ENCODE peak calls at places on chromosomes 16 and 17, in five cellular contexts. Z is fibroblast of pulmonary artery; E is cardiac muscle cell; K is cardiac fibroblast; Q is CD4-positive, alpha-beta T cell. B is an unnamed sample.

GRCh38 chr17:44599298-44600175 is 42.3 kb downstream of the FZD2 start:
- DNase-seq in K (peak; percentile 88), Q (no peak), E (peak; percentile 98), Z (peak; percentile 96), B (peak; percentile 38)

GRCh38 chr17:19650826-19651225 is 2.3 kb downstream of the ALDH3A2 start:
- DNase-seq in E (no peak), Z (no peak), Q (no peak), K (peak; percentile 53), B (peak; percentile 26)

GRCh38 chr16:2008631-2009301 is 855 bp downstream of the ZNF598 start:
- DNase-seq in E (peak; percentile 58), Q (no peak), K (peak; percentile 66), Z (peak; percentile 57), B (no peak)

GRCh38 chr17:49527927-49528651 is 33.0 kb downstream of the NGFR start:
- DNase-seq in E (no peak), Q (no peak), Z (no peak), K (no peak), B (no peak)

GRCh38 chr17:76164331-76164730 is 23.3 kb upstream of the FOXJ1 start:
- DNase-seq in K (no peak), Z (peak; percentile 10), Q (no peak), E (peak; percentile 65), B (no peak)

GRCh38 chr16:85903576-85903975 is 4.6 kb downstream of the IRF8 start:
- DNase-seq in Q (no peak), K (no peak), Z (no peak), E (no peak), B (no peak)

GRCh38 chr17:76683011-76683755 is 27.6 kb downstream of the MXRA7 start:
- DNase-seq in K (no peak), Q (no peak), Z (no peak), E (no peak), B (no peak)

GRCh38 chr16:16116841-16117240 is 106.5 kb downstream of the ABCC6 start:
- DNase-seq in Q (no peak), E (no peak), K (no peak), Z (no peak), B (no peak)

GRCh38 chr16:901149-901548 is 69.6 kb downstream of the LMF1 start:
- DNase-seq in K (no peak), E (no peak), Q (no peak), Z (no peak), B (no peak)

GRCh38 chr17:38559880-38560230 is 45.9 kb downstream of the SRCIN1 start:
- DNase-seq in E (peak; percentile 30), Z (no peak), Q (no peak), K (no peak), B (no peak)

GRCh38 chr16:67158637-67159600 is 790 bp downstream of the TRADD start:
- DNase-seq in Q (peak; percentile 76), Z (peak; percentile 28), E (peak; percentile 34), K (peak; percentile 35), B (no peak)

GRCh38 chr17:78341559-78342437 is 18.1 kb downstream of the SOCS3 start:
- DNase-seq in K (peak; percentile 82), Q (no peak), Z (peak; percentile 81), E (peak; percentile 89), B (no peak)

GRCh38 chr16:55513616-55514015 is 4.7 kb downstream of the LPCAT2 start:
- DNase-seq in K (no peak), Q (no peak), Z (no peak), E (no peak), B (no peak)

GRCh38 chr16:55508941-55509920 is at the start of gene LPCAT2:
- DNase-seq in Z (peak; percentile 91), K (peak; percentile 90), Q (no peak), E (peak; percentile 91), B (no peak)

GRCh38 chr16:55508271-55508921 is 476 bp upstream of the LPCAT2 start:
- DNase-seq in E (no peak), Z (no peak), K (no peak), Q (no peak), B (no peak)

GRCh38 chr16:55512941-55513340 is 4.1 kb downstream of the LPCAT2 start:
- DNase-seq in Q (no peak), E (no peak), K (no peak), Z (no peak), B (no peak)

GRCh38 chr16:55510185-55510805 is 1.4 kb downstream of the LPCAT2 start:
- DNase-seq in Q (no peak), Z (no peak), K (no peak), E (no peak), B (no peak)
- TF ChIP-seq CTCF in Q (no peak), Z (no peak), K (no peak), E (no peak), B (no peak)

GRCh38 chr16:48860341-48860740 is 250.4 kb upstream of the N4BP1 start:
- DNase-seq in E (no peak), Q (no peak), Z (no peak), K (no peak), B (no peak)

GRCh38 chr16:48865511-48865910 is 255.5 kb upstream of the N4BP1 start:
- DNase-seq in Q (no peak), E (no peak), Z (no peak), K (no peak), B (no peak)

GRCh38 chr16:48862087-48862532 is 252.1 kb upstream of the N4BP1 start:
- DNase-seq in K (no peak), E (no peak), Q (no peak), Z (no peak), B (no peak)

GRCh38 chr16:48864055-48864454 is 254.1 kb upstream of the N4BP1 start:
- DNase-seq in K (no peak), E (no peak), Q (no peak), Z (no peak), B (no peak)
- TF ChIP-seq CTCF in K (no peak), E (no peak), Q (no peak), Z (no peak), B (no peak)

GRCh38 chr16:12964466-12964865 is 63.1 kb downstream of the SHISA9 start:
- DNase-seq in Q (no peak), E (no peak), K (no peak), Z (no peak), B (no peak)

GRCh38 chr16:12958366-12958765 is 57.0 kb downstream of the SHISA9 start:
- DNase-seq in Z (no peak), E (no peak), Q (no peak), K (no peak), B (no peak)

GRCh38 chr16:12959072-12959471 is 57.7 kb downstream of the SHISA9 start:
- DNase-seq in Z (no peak), K (no peak), Q (no peak), E (no peak), B (no peak)

GRCh38 chr16:12961621-12962020 is 60.2 kb downstream of the SHISA9 start:
- DNase-seq in K (no peak), E (no peak), Z (no peak), Q (no peak), B (no peak)
- TF ChIP-seq CTCF in K (no peak), E (no peak), Z (no peak), Q (no peak), B (no peak)

DNA sequence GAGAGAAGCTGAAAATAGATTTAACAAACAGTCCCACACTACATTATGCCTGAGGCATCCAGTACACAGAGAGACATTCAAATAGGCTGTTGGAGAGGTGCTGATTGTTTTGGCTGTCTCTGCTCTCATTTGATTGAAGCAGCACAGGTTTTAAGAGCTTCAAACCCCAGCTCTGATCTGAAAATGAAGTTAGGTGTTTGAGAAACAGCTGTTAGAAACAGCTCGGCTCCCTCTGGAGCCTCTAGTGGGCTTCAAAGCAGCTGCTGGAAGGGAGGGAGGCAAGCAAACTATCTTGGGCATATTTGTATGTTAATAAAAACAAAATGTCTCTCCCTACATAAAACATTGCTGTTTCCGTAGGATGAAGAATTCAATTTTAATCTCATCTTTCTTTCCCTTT is 607.3 kb upstream of the GOT2 start:
- DNase-seq in E (no peak), Q (no peak), K (no peak), Z (no peak), B (no peak)
- TF ChIP-seq CTCF in E (no peak), Q (no peak), K (no peak), Z (no peak), B (no peak)

DNA sequence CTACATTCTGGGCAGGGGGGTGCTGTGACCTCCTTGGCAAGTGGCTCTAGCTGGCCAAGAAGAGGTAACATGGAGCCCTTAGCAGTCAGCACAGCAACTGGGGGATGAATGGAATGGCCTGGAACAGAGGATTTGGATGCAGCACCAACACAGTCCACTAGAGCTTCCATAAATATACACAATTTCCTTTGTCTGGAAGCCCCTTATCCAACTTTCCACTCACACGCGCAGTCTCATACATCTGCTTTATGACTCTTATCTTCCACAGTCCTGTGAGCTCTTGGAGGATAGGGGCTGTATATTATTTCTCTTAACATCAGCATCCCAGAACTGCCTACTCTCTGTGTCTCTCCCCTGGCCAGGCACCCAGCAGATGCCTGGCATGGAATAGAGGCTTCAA is 235.6 kb upstream of the MAF start:
- DNase-seq in Z (no peak), K (no peak), Q (no peak), E (no peak), B (no peak)
- TF ChIP-seq CTCF in Z (no peak), K (no peak), Q (no peak), E (no peak), B (no peak)

DNA sequence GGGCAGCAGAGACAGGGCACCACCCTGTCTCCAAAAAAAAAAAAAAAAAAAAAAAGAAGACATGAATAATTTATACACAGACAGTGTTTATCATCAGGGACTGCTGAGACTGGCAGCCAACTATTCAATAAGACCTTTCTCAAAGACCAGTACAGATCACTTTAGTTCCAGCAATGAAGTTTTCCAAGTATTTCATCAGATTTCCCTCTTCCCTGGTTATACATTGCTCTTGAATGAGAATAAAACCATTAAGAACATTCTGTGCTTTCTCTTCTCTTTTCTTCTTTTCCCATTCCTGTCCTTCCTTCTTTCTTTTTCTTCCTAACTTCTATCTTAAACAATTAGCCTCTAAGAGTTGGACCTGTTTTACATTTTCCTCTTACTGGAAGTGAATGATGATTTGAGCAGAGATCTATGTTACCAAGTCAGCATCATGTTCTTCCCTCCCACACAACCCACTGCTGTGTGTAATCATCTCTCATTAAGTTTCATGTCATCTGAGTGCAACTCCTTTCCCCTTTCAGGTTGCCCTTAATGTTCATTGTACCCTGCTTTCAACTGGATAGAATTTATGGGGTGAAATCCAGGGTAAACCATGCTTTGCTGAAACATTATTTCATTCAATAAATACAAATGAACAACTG is 35.9 kb upstream of the SMIM36 start:
- DNase-seq in E (peak; percentile 39), Z (peak; percentile 8), K (no peak), Q (no peak), B (no peak)
- TF ChIP-seq CTCF in E (no peak), Z (no peak), K (no peak), Q (no peak), B (no peak)

B was measured in AG04449.